ENCODE peak calls at places on chromosomes 2 and 18, in seven cellular contexts. One of them, this sample, is unnamed.

GRCh38 chr2:28252308-28252707 is 140.3 kb upstream of the FOSL2 start:
- DNase-seq in progenitor cell of endocrine pancreas: no peak
- DNase-seq in GM20000: peak
- DNase-seq in heart right ventricle: no peak
- DNase-seq in BE2C: no peak
- DNase-seq in GM12865: peak
- DNase-seq in brain microvascular endothelial cell: no peak
- DNase-seq in this sample: no peak

GRCh38 chr2:75517562-75518230 is 43.0 kb downstream of the EVA1A start:
- DNase-seq in progenitor cell of endocrine pancreas: no peak
- DNase-seq in heart right ventricle: no peak
- DNase-seq in brain microvascular endothelial cell: no peak
- DNase-seq in BE2C: no peak
- DNase-seq in GM12865: no peak
- DNase-seq in GM20000: no peak
- DNase-seq in this sample: no peak

GRCh38 chr2:241007880-241008710 is 9.7 kb downstream of the SNED1 start:
- DNase-seq in progenitor cell of endocrine pancreas: peak
- DNase-seq in BE2C: no peak
- DNase-seq in GM20000: no peak
- DNase-seq in heart right ventricle: no peak
- DNase-seq in GM12865: no peak
- DNase-seq in brain microvascular endothelial cell: no peak
- DNase-seq in this sample: no peak

GRCh38 chr2:186125156-186125555 is 360.9 kb upstream of the ZC3H15 start:
- DNase-seq in GM20000: no peak
- DNase-seq in BE2C: no peak
- DNase-seq in brain microvascular endothelial cell: no peak
- DNase-seq in progenitor cell of endocrine pancreas: no peak
- DNase-seq in GM12865: no peak
- DNase-seq in heart right ventricle: no peak
- DNase-seq in this sample: no peak

GRCh38 chr2:113240150-113240914 is 38.4 kb downstream of the PAX8 start:
- DNase-seq in GM20000: no peak
- DNase-seq in progenitor cell of endocrine pancreas: no peak
- DNase-seq in brain microvascular endothelial cell: peak
- DNase-seq in heart right ventricle: peak
- DNase-seq in BE2C: peak
- DNase-seq in GM12865: no peak
- DNase-seq in this sample: no peak

GRCh38 chr18:24402209-24402785 is 4.7 kb upstream of the OSBPL1A start:
- DNase-seq in progenitor cell of endocrine pancreas: no peak
- DNase-seq in brain microvascular endothelial cell: no peak
- DNase-seq in BE2C: peak
- DNase-seq in heart right ventricle: no peak
- DNase-seq in GM12865: no peak
- DNase-seq in GM20000: no peak
- DNase-seq in this sample: no peak

GRCh38 chr2:6968319-6969100 is 51.3 kb downstream of the RNF144A start:
- DNase-seq in BE2C: peak
- DNase-seq in GM12865: peak
- DNase-seq in brain microvascular endothelial cell: peak
- DNase-seq in heart right ventricle: peak
- DNase-seq in GM20000: no peak
- DNase-seq in progenitor cell of endocrine pancreas: no peak
- DNase-seq in this sample: no peak

GRCh38 chr2:185643434-185643833 is 95.2 kb upstream of the FSIP2 start:
- DNase-seq in BE2C: no peak
- DNase-seq in progenitor cell of endocrine pancreas: no peak
- DNase-seq in heart right ventricle: no peak
- DNase-seq in brain microvascular endothelial cell: no peak
- DNase-seq in GM12865: no peak
- DNase-seq in GM20000: no peak
- DNase-seq in this sample: no peak

GRCh38 chr2:239932881-239933735 is 92.0 kb downstream of the NDUFA10 start:
- DNase-seq in GM20000: no peak
- DNase-seq in progenitor cell of endocrine pancreas: no peak
- DNase-seq in brain microvascular endothelial cell: no peak
- DNase-seq in BE2C: peak
- DNase-seq in heart right ventricle: no peak
- DNase-seq in GM12865: no peak
- DNase-seq in this sample: no peak

GRCh38 chr2:27471961-27472360 is 17.6 kb downstream of the IFT172 start:
- DNase-seq in GM20000: no peak
- DNase-seq in BE2C: no peak
- DNase-seq in progenitor cell of endocrine pancreas: no peak
- DNase-seq in GM12865: no peak
- DNase-seq in heart right ventricle: no peak
- DNase-seq in brain microvascular endothelial cell: no peak
- DNase-seq in this sample: no peak

GRCh38 chr2:150946831-150947230 is 314.8 kb downstream of the RBM43 start:
- DNase-seq in GM12865: no peak
- DNase-seq in BE2C: no peak
- DNase-seq in progenitor cell of endocrine pancreas: no peak
- DNase-seq in GM20000: no peak
- DNase-seq in heart right ventricle: no peak
- DNase-seq in brain microvascular endothelial cell: no peak
- DNase-seq in this sample: no peak

GRCh38 chr2:150486539-150487484 is 655 bp downstream of the RND3 start:
- DNase-seq in BE2C: peak
- DNase-seq in progenitor cell of endocrine pancreas: peak
- DNase-seq in GM20000: peak
- DNase-seq in heart right ventricle: no peak
- DNase-seq in GM12865: no peak
- DNase-seq in brain microvascular endothelial cell: no peak
- DNase-seq in this sample: peak

GRCh38 chr18:28018361-28018760 is 158.6 kb downstream of the CDH2 start:
- DNase-seq in GM20000: no peak
- DNase-seq in BE2C: no peak
- DNase-seq in heart right ventricle: no peak
- DNase-seq in progenitor cell of endocrine pancreas: no peak
- DNase-seq in GM12865: no peak
- DNase-seq in brain microvascular endothelial cell: no peak
- DNase-seq in this sample: no peak

GRCh38 chr18:28007841-28008240 is 169.1 kb downstream of the CDH2 start:
- DNase-seq in GM20000: no peak
- DNase-seq in GM12865: no peak
- DNase-seq in progenitor cell of endocrine pancreas: no peak
- DNase-seq in heart right ventricle: no peak
- DNase-seq in BE2C: no peak
- DNase-seq in brain microvascular endothelial cell: peak
- DNase-seq in this sample: no peak

GRCh38 chr18:28009589-28009988 is 167.3 kb downstream of the CDH2 start:
- DNase-seq in GM20000: no peak
- DNase-seq in BE2C: no peak
- DNase-seq in GM12865: no peak
- DNase-seq in progenitor cell of endocrine pancreas: no peak
- DNase-seq in heart right ventricle: no peak
- DNase-seq in brain microvascular endothelial cell: no peak
- DNase-seq in this sample: no peak

GRCh38 chr18:28015671-28016070 is 161.3 kb downstream of the CDH2 start:
- DNase-seq in progenitor cell of endocrine pancreas: no peak
- DNase-seq in GM20000: no peak
- DNase-seq in heart right ventricle: no peak
- DNase-seq in brain microvascular endothelial cell: no peak
- DNase-seq in GM12865: no peak
- DNase-seq in BE2C: no peak
- DNase-seq in this sample: no peak

DNA sequence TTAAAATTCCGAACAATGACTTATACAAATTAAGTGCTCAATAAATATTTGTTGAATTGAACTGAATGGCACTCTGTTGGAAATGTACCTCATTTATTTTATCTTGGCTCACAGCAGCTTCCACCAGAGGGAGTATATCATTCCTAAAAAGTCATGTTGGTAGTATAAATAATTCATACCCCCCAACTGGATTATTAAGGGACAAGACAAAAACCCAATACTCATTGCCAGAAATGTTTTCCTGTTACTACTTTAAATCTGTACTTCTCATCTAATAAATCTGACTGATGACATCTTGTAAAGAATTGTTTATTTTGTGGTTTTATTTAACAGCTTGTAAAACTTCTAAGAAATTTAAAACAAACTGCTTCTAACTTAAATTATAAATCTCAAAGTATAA is 163.9 kb downstream of the CDH2 start:
- DNase-seq in BE2C: no peak
- DNase-seq in GM12865: no peak
- DNase-seq in heart right ventricle: no peak
- DNase-seq in GM20000: no peak
- DNase-seq in brain microvascular endothelial cell: no peak
- DNase-seq in progenitor cell of endocrine pancreas: no peak
- DNase-seq in this sample: no peak
- TF ChIP-seq CTCF in BE2C: peak
- TF ChIP-seq CTCF in GM12865: no peak
- TF ChIP-seq CTCF in heart right ventricle: peak
- TF ChIP-seq CTCF in GM20000: no peak
- TF ChIP-seq CTCF in brain microvascular endothelial cell: peak
- TF ChIP-seq CTCF in progenitor cell of endocrine pancreas: peak
- TF ChIP-seq CTCF in this sample: peak

DNA sequence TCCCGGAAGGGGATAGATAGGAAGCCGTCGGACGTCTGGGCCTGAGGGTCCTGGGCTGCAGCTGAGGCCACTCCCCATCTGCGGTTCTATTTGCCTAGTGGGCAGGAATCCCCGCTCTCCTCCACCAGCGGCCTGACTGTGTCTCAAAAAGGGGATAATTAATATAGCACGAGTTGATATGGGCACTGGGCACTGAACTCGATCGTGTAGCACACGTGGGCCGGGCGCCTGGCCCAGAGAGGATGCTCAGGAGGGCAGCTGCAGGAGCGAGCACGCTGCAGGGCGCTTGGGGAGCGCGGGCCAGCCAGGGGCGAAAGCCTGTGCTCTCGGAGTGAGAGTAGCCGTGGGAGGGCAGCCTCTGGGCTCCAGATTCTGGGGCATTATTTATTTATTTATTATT is 8.8 kb upstream of the GBX2 start:
- DNase-seq in BE2C: no peak
- DNase-seq in brain microvascular endothelial cell: no peak
- DNase-seq in GM20000: no peak
- DNase-seq in GM12865: no peak
- DNase-seq in heart right ventricle: no peak
- DNase-seq in progenitor cell of endocrine pancreas: no peak
- DNase-seq in this sample: no peak
- TF ChIP-seq CTCF in BE2C: no peak
- TF ChIP-seq CTCF in brain microvascular endothelial cell: no peak
- TF ChIP-seq CTCF in GM20000: no peak
- TF ChIP-seq CTCF in GM12865: no peak
- TF ChIP-seq CTCF in heart right ventricle: no peak
- TF ChIP-seq CTCF in progenitor cell of endocrine pancreas: no peak
- TF ChIP-seq CTCF in this sample: no peak

DNA sequence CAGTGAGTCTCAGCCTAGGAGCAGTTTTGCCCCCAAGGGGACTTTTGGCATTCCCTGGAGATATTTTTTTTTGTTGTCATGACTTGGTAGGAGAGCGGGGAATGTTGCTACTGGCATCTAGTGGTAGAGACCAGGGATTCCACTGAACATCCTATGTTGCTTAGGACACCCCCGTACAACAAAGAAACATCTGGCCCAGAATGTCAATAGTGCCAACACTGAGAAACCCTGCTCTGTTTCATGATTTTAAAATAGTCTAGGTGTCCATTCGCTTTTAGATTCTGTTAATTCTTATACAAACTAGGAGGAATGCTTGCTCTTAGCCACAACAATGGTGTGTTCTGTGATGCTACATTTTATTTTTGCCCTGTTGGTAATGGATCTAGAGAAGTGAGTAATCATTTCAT is 225.8 kb upstream of the SIX3 start:
- DNase-seq in progenitor cell of endocrine pancreas: no peak
- DNase-seq in GM12865: peak
- DNase-seq in heart right ventricle: no peak
- DNase-seq in BE2C: peak
- DNase-seq in GM20000: no peak
- DNase-seq in brain microvascular endothelial cell: peak
- DNase-seq in this sample: no peak
- TF ChIP-seq CTCF in progenitor cell of endocrine pancreas: peak
- TF ChIP-seq CTCF in GM12865: peak
- TF ChIP-seq CTCF in heart right ventricle: peak
- TF ChIP-seq CTCF in BE2C: peak
- TF ChIP-seq CTCF in GM20000: no peak
- TF ChIP-seq CTCF in brain microvascular endothelial cell: peak
- TF ChIP-seq CTCF in this sample: peak

GRCh38 chr2:126227250-126227649 is 428.7 kb upstream of the GYPC start:
- DNase-seq in GM20000: no peak
- DNase-seq in BE2C: no peak
- DNase-seq in heart right ventricle: no peak
- DNase-seq in progenitor cell of endocrine pancreas: no peak
- DNase-seq in brain microvascular endothelial cell: no peak
- DNase-seq in GM12865: no peak
- DNase-seq in this sample: no peak
- TF ChIP-seq CTCF in GM20000: no peak
- TF ChIP-seq CTCF in BE2C: peak
- TF ChIP-seq CTCF in heart right ventricle: no peak
- TF ChIP-seq CTCF in progenitor cell of endocrine pancreas: peak
- TF ChIP-seq CTCF in brain microvascular endothelial cell: peak
- TF ChIP-seq CTCF in GM12865: peak
- TF ChIP-seq CTCF in this sample: peak

GRCh38 chr2:194721227-194721626 is 935.8 kb upstream of the SLC39A10 start:
- DNase-seq in GM20000: no peak
- DNase-seq in brain microvascular endothelial cell: no peak
- DNase-seq in heart right ventricle: no peak
- DNase-seq in BE2C: no peak
- DNase-seq in GM12865: no peak
- DNase-seq in progenitor cell of endocrine pancreas: no peak
- DNase-seq in this sample: no peak
- TF ChIP-seq CTCF in GM20000: no peak
- TF ChIP-seq CTCF in brain microvascular endothelial cell: no peak
- TF ChIP-seq CTCF in heart right ventricle: no peak
- TF ChIP-seq CTCF in BE2C: no peak
- TF ChIP-seq CTCF in GM12865: no peak
- TF ChIP-seq CTCF in progenitor cell of endocrine pancreas: no peak
- TF ChIP-seq CTCF in this sample: no peak